ENCODE peak calls at places on chromosomes 5 and 9, in six cellular contexts. C is type B pancreatic cell; Z is Daoy; R is GOT3; P is CD8-positive, alpha-beta memory T cell; K is ELF-1. B is an unnamed sample.

GRCh38 chr5:11104543-11105151 is 343.6 kb upstream of the DAP start:
- DNase-seq in K (no peak), P (no peak), C (no peak), Z (no peak), R (no peak), B (no peak)

GRCh38 chr5:151764801-151765200 is 6.4 kb upstream of the ATOX1 start:
- DNase-seq in C (no peak), R (no peak), K (no peak), Z (no peak), P (no peak), B (no peak)

GRCh38 chr5:10595305-10595677 is 31.4 kb downstream of the ANKRD33B start:
- DNase-seq in Z (peak; percentile 59), K (no peak), P (no peak), C (no peak), R (no peak), B (no peak)

GRCh38 chr5:88536146-88536545 is 267.5 kb upstream of the TMEM161B start:
- DNase-seq in P (no peak), C (no peak), K (no peak), Z (peak; percentile 16), R (no peak), B (no peak)

GRCh38 chr5:31186672-31187267 is 6.7 kb upstream of the CDH6 start:
- DNase-seq in K (peak; percentile 22), R (no peak), Z (peak; percentile 13), C (no peak), P (no peak), B (no peak)

GRCh38 chr9:38744484-38744883 is 24.6 kb upstream of the FAM240B start:
- DNase-seq in R (no peak), P (no peak), C (no peak), K (no peak), Z (no peak), B (no peak)

GRCh38 chr9:132243156-132244074 is 81.6 kb downstream of the NTNG2 start:
- DNase-seq in K (no peak), R (no peak), Z (no peak), C (no peak), P (no peak), B (no peak)

GRCh38 chr9:107612136-107612535 is 122.6 kb upstream of the KLF4 start:
- DNase-seq in C (no peak), R (no peak), Z (no peak), P (no peak), K (no peak), B (peak; percentile 94)

GRCh38 chr9:135815433-135816178 is 91.7 kb downstream of the CAMSAP1 start:
- DNase-seq in K (no peak), Z (no peak), C (no peak), R (no peak), P (no peak), B (no peak)

GRCh38 chr5:33091571-33092363 is 349.0 kb upstream of the TARS1 start:
- DNase-seq in Z (no peak), R (no peak), K (no peak), P (no peak), C (no peak), B (no peak)

GRCh38 chr5:136132087-136132486 is 558 bp upstream of the SMAD5 start:
- DNase-seq in C (no peak), R (no peak), Z (peak; percentile 13), P (no peak), K (no peak), B (no peak)

GRCh38 chr9:6557883-6558282 is 87.6 kb downstream of the GLDC start:
- DNase-seq in Z (peak; percentile 28), K (no peak), P (no peak), R (no peak), C (no peak), B (no peak)

B was measured in vagina.